ENCODE peak calls at places on chromosomes 16 and 17, in ten cellular contexts. O is mucosa of gallbladder; D is stimulated activated CD8-positive, alpha-beta memory T cell treated with anti-CD3 and anti-CD28 coated beads, Interleukin-4, amount 100 ng/mL, for 48 hours; X is stimulated activated CD4-positive, alpha-beta T cell treated with anti-CD3 and anti-CD28 coated beads, Interleukin-15, amount 100 ng/mL, for 24 hours; F is activated CD4-positive, CD25-positive, alpha-beta regulatory T cell treated with anti-CD3 and anti-CD28 coated beads, Interleukin-2, amount 50 U/mL, for 72 hours; V is upper lobe of right lung; G is retina; C is AG10803; J is D341Med; Y is Caki2. P is an unnamed sample.

GRCh38 chr16:8721693-8722348 is 47.4 kb downstream of the ABAT start:
- DNase-seq in O (no peak), D (no peak), X (no peak), F (no peak), V (no peak), G (peak), C (no peak), J (no peak), Y (no peak), P (no peak)

GRCh38 chr16:19861069-19861468 is 23.6 kb downstream of the GPRC5B start:
- DNase-seq in O (no peak), D (no peak), X (no peak), F (no peak), V (no peak), G (peak), C (no peak), J (no peak), Y (no peak), P (no peak)

GRCh38 chr17:1150863-1151685 is 28.7 kb downstream of the ABR start:
- DNase-seq in O (no peak), D (no peak), X (no peak), F (no peak), V (no peak), G (no peak), C (no peak), J (no peak), Y (no peak), P (no peak)

GRCh38 chr17:53627511-53627910 is 195.2 kb upstream of the KIF2B start:
- DNase-seq in O (no peak), D (no peak), X (no peak), F (no peak), V (no peak), G (no peak), C (peak), J (no peak), Y (peak), P (peak)

GRCh38 chr17:5555254-5555653 is 29.1 kb downstream of the NLRP1 start:
- DNase-seq in O (no peak), D (no peak), X (no peak), F (no peak), V (no peak), G (no peak), C (peak), J (no peak), Y (peak), P (no peak)

GRCh38 chr17:59244081-59244480 is 23.8 kb downstream of the GDPD1 start:
- DNase-seq in O (no peak), D (no peak), X (no peak), F (no peak), V (no peak), G (no peak), C (no peak), J (no peak), Y (no peak), P (no peak)

GRCh38 chr17:37134050-37134449 is 185.3 kb downstream of the AATF start:
- DNase-seq in O (no peak), D (no peak), X (no peak), F (no peak), V (no peak), G (peak), C (no peak), J (no peak), Y (no peak), P (no peak)

GRCh38 chr17:901964-902363 is 77.6 kb downstream of the NXN start:
- DNase-seq in O (no peak), D (no peak), X (no peak), F (no peak), V (no peak), G (no peak), C (no peak), J (no peak), Y (no peak), P (no peak)

GRCh38 chr16:69917739-69918138 is 33.4 kb upstream of the CLEC18A start:
- DNase-seq in O (peak), D (no peak), X (no peak), F (no peak), V (no peak), G (no peak), C (peak), J (no peak), Y (peak), P (peak)

GRCh38 chr17:71438631-71439146 is 682.1 kb upstream of the SOX9 start:
- DNase-seq in O (no peak), D (no peak), X (no peak), F (no peak), V (no peak), G (peak), C (peak), J (no peak), Y (peak), P (peak)

GRCh38 chr16:66207139-66207863 is 159.2 kb upstream of the CDH5 start:
- DNase-seq in O (no peak), D (no peak), X (no peak), F (no peak), V (no peak), G (peak), C (peak), J (no peak), Y (no peak), P (no peak)

GRCh38 chr17:30519707-30520106 is 42.5 kb downstream of the GOSR1 start:
- DNase-seq in O (no peak), D (no peak), X (no peak), F (no peak), V (no peak), G (no peak), C (peak), J (no peak), Y (peak), P (no peak)

GRCh38 chr17:64161380-64161779 is 31.4 kb upstream of the ERN1 start:
- DNase-seq in O (no peak), D (no peak), X (no peak), F (no peak), V (no peak), G (no peak), C (no peak), J (no peak), Y (no peak), P (no peak)

GRCh38 chr17:40458001-40458791 is 14.9 kb downstream of the IGFBP4 start:
- DNase-seq in O (peak), D (no peak), X (no peak), F (no peak), V (no peak), G (peak), C (peak), J (no peak), Y (no peak), P (no peak)

GRCh38 chr17:80316927-80317705 is 56.5 kb downstream of the RNF213 start:
- DNase-seq in O (no peak), D (no peak), X (no peak), F (no peak), V (peak), G (no peak), C (no peak), J (no peak), Y (no peak), P (no peak)

GRCh38 chr17:66564992-66565465 is 262.6 kb downstream of the PRKCA start:
- DNase-seq in O (no peak), D (no peak), X (no peak), F (no peak), V (no peak), G (no peak), C (peak), J (no peak), Y (no peak), P (no peak)

GRCh38 chr17:81337449-81337848 is 42.3 kb upstream of the SLC38A10 start:
- DNase-seq in O (peak), D (no peak), X (no peak), F (no peak), V (peak), G (peak), C (no peak), J (no peak), Y (no peak), P (peak)

GRCh38 chr17:16584273-16584995 is 15.4 kb upstream of the ZNF287 start:
- DNase-seq in O (peak), D (peak), X (peak), F (peak), V (peak), G (peak), C (peak), J (peak), Y (peak), P (peak)

GRCh38 chr16:77207029-77207428 is 7.8 kb downstream of the SYCE1L start:
- DNase-seq in O (no peak), D (no peak), X (no peak), F (no peak), V (no peak), G (no peak), C (no peak), J (no peak), Y (no peak), P (no peak)

GRCh38 chr16:12257926-12258561 is 281.5 kb downstream of the SNX29 start:
- DNase-seq in O (no peak), D (no peak), X (no peak), F (no peak), V (no peak), G (no peak), C (no peak), J (no peak), Y (no peak), P (peak)

GRCh38 chr17:75273968-75274708 is 3.1 kb upstream of the MIF4GD start:
- DNase-seq in O (no peak), D (no peak), X (no peak), F (no peak), V (no peak), G (no peak), C (peak), J (no peak), Y (no peak), P (no peak)

GRCh38 chr16:67170168-67170947 is at the start of gene NOL3:
- DNase-seq in O (peak), D (peak), X (peak), F (no peak), V (peak), G (peak), C (peak), J (peak), Y (peak), P (peak)

P was measured in A549.